ENCODE peak calls at places on chromosomes 6 and 20, in five cellular contexts. P is ovary; V is neural crest cell; R is CD8-positive, alpha-beta T cell; X is mesothelial cell of epicardium. A is an unnamed sample.

GRCh38 chr20:29301624-29302259 is 1955.7 kb upstream of the DEFB115 start:
- DNase-seq in P (no peak), V (no peak), R (no peak), X (no peak), A (no peak)

GRCh38 chr20:47275548-47275947 is 81.0 kb downstream of the ZMYND8 start:
- DNase-seq in P (no peak), V (no peak), R (no peak), X (no peak), A (no peak)

GRCh38 chr6:92538296-92538695 is 881.1 kb downstream of the EPHA7 start:
- DNase-seq in P (no peak), V (no peak), R (no peak), X (no peak), A (no peak)

GRCh38 chr6:38638941-38639497 is 710 bp downstream of the BTBD9 start:
- DNase-seq in P (peak), V (no peak), R (peak), X (no peak), A (no peak)

GRCh38 chr6:52598123-52598823 is 21.4 kb upstream of the TRAM2 start:
- DNase-seq in P (peak), V (peak), R (peak), X (peak), A (no peak)

GRCh38 chr6:114342086-114342825 is 567 bp downstream of the HS3ST5 start:
- DNase-seq in P (no peak), V (peak), R (no peak), X (peak), A (no peak)

GRCh38 chr6:16921399-16922110 is 160.3 kb upstream of the ATXN1 start:
- DNase-seq in P (no peak), V (no peak), R (no peak), X (no peak), A (no peak)

GRCh38 chr20:3473944-3474343 is 3.1 kb downstream of the ATRN start:
- DNase-seq in P (no peak), V (no peak), R (no peak), X (no peak), A (no peak)

GRCh38 chr6:80690611-80691090 is 584.2 kb downstream of the BCKDHB start:
- DNase-seq in P (no peak), V (no peak), R (no peak), X (no peak), A (no peak)

GRCh38 chr20:35398660-35399144 is 13.1 kb downstream of the UQCC1 start:
- DNase-seq in P (no peak), V (no peak), R (no peak), X (no peak), A (no peak)

GRCh38 chr20:59222982-59223610 is 59.5 kb downstream of the ZNF831 start:
- DNase-seq in P (no peak), V (peak), R (no peak), X (no peak), A (no peak)

GRCh38 chr20:25048519-25048952 is 9.4 kb downstream of the ACSS1 start:
- DNase-seq in P (no peak), V (no peak), R (no peak), X (no peak), A (no peak)

GRCh38 chr6:74931567-74931966 is 274.3 kb downstream of the COL12A1 start:
- DNase-seq in P (no peak), V (no peak), R (no peak), X (no peak), A (no peak)

GRCh38 chr20:59824711-59825562 is 108.5 kb downstream of the SYCP2 start:
- DNase-seq in P (no peak), V (no peak), R (no peak), X (no peak), A (no peak)

GRCh38 chr6:123091091-123091895 is 95.3 kb downstream of the CLVS2 start:
- DNase-seq in P (no peak), V (no peak), R (no peak), X (no peak), A (no peak)

GRCh38 chr6:116051244-116051643 is 9.4 kb downstream of the FRK start:
- DNase-seq in P (no peak), V (no peak), R (no peak), X (no peak), A (no peak)

GRCh38 chr6:42136508-42137191 is 5.8 kb downstream of the C6orf132 start:
- DNase-seq in P (no peak), V (peak), R (peak), X (peak), A (peak)

GRCh38 chr20:5448449-5449118 is 131.8 kb upstream of the PROKR2 start:
- DNase-seq in P (no peak), V (peak), R (peak), X (no peak), A (no peak)

GRCh38 chr6:31865205-31866118 is 2.8 kb upstream of the NEU1 start:
- DNase-seq in P (no peak), V (no peak), R (no peak), X (no peak), A (no peak)

GRCh38 chr6:3370361-3371221 is 86.3 kb downstream of the SLC22A23 start:
- DNase-seq in P (no peak), V (no peak), R (no peak), X (no peak), A (no peak)

GRCh38 chr6:5416250-5416649 is 154.9 kb downstream of the FARS2 start:
- DNase-seq in P (no peak), V (no peak), R (no peak), X (no peak), A (no peak)

GRCh38 chr20:24584538-24585356 is 115.3 kb downstream of the SYNDIG1 start:
- DNase-seq in P (no peak), V (no peak), R (no peak), X (no peak), A (no peak)

GRCh38 chr6:130020106-130020851 is 1.9 kb downstream of the L3MBTL3 start:
- DNase-seq in P (peak), V (peak), R (peak), X (peak), A (peak)

GRCh38 chr20:32018269-32019155 is 8.3 kb downstream of the CCM2L start:
- DNase-seq in P (no peak), V (peak), R (peak), X (peak), A (peak)
- TF ChIP-seq CTCF in P (no peak), V (peak), R (no peak), X (no peak), A (no peak)

GRCh38 chr20:6766433-6766832 is 1.1 kb upstream of the BMP2 start:
- DNase-seq in P (no peak), V (no peak), R (no peak), X (no peak), A (no peak)

GRCh38 chr20:6768228-6769185 is 1.0 kb downstream of the BMP2 start:
- DNase-seq in P (no peak), V (peak), R (no peak), X (peak), A (no peak)

GRCh38 chr20:6765469-6766058 is 1.9 kb upstream of the BMP2 start:
- DNase-seq in P (no peak), V (peak), R (no peak), X (no peak), A (no peak)

GRCh38 chr20:6767166-6767535 is 335 bp upstream of the BMP2 start:
- DNase-seq in P (no peak), V (no peak), R (no peak), X (no peak), A (no peak)

DNA sequence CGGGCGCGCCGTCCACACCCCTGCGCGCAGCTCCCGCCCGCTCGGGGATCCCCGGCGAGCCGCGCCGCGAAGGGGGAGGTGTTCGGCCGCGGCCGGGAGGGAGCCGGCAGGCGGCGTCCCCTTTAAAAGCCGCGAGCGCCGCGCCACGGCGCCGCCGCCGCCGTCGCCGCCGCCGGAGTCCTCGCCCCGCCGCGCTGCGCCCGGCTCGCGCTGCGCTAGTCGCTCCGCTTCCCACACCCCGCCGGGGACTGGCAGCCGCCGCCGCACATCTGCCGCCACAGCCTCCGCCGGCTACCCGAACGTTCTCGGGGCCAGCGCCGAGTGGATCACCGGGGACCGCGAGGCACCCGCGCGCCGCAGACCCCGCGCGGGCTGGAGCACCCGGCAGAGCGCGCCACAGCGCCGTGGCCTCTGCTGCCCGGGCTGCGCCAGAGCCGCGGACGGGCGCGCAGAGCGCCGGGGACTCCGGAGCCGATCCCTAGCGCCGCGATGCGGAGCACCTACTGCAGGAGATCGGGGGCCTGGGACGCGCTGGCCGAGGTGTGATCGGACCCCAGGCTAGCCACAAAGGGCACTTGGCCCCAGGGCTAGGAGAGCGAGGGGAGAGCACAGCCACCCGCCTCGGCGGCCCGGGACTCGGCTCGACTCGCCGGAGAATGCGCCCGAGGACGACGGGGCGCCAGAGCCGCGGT is at the start of gene BMP2:
- DNase-seq in P (peak), V (peak), R (no peak), X (peak), A (no peak)
- TF ChIP-seq CTCF in P (no peak), V (no peak), R (no peak), X (no peak), A (no peak)

GRCh38 chr20:49843770-49844169 is 31.1 kb downstream of the SLC9A8 start:
- DNase-seq in P (no peak), V (no peak), R (no peak), X (no peak), A (no peak)

GRCh38 chr20:49851234-49851755 is 38.7 kb downstream of the SLC9A8 start:
- DNase-seq in P (no peak), V (no peak), R (no peak), X (no peak), A (no peak)

GRCh38 chr20:49843139-49843538 is 30.5 kb downstream of the SLC9A8 start:
- DNase-seq in P (no peak), V (no peak), R (no peak), X (no peak), A (no peak)

GRCh38 chr20:49850463-49851233 is 38.0 kb downstream of the SLC9A8 start:
- DNase-seq in P (no peak), V (no peak), R (no peak), X (no peak), A (no peak)

DNA sequence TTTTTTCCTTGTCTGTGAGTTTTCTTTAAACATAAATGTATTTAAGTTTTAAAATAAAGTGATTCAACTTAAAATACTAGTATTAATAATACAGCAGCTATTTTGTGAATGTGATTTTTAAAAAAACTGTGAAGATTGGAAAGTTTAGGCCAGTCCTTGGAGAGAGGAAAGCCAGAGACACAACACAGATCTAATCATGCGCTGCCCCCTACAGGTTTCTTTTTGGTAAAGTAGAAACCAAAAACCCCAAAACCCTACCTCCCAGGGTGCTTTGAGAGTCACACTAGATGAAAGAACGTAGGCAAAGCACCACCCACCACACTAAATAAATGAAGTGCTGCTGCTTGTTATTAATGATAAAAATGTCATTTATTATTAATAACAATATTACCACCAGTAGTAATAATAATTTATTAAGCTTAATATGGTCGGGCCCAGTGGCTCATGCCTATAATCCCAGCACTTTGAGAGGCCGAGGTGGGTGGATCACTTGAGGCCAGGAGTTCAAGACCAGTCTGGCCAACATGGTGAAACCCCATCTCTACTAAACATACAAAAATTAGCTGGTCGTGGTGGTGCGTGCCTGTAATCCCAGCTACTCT is 33.7 kb downstream of the SLC9A8 start:
- DNase-seq in P (peak), V (peak), R (peak), X (no peak), A (no peak)
- TF ChIP-seq CTCF in P (peak), V (peak), R (peak), X (peak), A (no peak)

DNA sequence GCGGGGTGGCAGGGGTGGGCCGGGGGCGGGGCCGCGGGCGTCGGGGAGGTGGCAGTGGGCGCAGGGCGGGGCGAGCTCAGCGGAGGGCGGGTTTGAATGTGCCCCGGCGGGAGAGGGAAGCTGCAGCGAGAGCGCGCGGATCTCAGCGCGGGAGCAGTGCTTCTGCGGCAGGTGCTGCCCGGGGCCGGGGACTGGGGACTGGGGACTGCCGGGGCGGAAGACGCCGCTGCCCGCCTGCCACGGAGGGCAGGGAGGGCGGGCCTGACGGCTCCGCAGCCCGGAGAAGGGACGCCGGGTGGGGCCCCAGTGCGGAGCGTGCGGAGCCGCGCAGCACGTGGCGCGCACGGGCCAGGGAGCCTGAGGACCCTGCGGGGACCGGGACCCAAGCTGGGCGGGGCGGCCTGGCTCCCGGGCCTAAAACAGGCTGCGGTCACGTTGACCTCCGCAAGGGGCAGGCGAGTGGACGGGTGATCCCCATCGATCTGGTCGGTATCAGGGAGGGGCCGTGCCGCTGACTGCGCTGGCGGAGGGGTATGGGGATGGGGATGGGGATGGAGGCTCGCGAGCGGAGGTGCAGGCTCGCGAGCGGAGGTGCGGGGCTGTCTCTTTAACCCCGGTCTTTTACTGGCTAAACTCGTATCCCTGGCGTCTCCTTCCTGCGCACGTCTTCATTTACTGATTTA is at the start of gene SLC29A1:
- DNase-seq in P (peak), V (peak), R (peak), X (peak), A (peak)
- TF ChIP-seq CTCF in P (no peak), V (peak), R (no peak), X (no peak), A (no peak)

GRCh38 chr6:34529665-34530327 is 26.3 kb downstream of the SPDEF start:
- DNase-seq in P (no peak), V (no peak), R (no peak), X (no peak), A (no peak)
- TF ChIP-seq CTCF in P (no peak), V (no peak), R (no peak), X (no peak), A (no peak)

GRCh38 chr20:31738729-31739549 is at the start of gene TPX2:
- DNase-seq in P (peak), V (peak), R (peak), X (peak), A (peak)
- TF ChIP-seq CTCF in P (no peak), V (peak), R (no peak), X (no peak), A (no peak)

DNA sequence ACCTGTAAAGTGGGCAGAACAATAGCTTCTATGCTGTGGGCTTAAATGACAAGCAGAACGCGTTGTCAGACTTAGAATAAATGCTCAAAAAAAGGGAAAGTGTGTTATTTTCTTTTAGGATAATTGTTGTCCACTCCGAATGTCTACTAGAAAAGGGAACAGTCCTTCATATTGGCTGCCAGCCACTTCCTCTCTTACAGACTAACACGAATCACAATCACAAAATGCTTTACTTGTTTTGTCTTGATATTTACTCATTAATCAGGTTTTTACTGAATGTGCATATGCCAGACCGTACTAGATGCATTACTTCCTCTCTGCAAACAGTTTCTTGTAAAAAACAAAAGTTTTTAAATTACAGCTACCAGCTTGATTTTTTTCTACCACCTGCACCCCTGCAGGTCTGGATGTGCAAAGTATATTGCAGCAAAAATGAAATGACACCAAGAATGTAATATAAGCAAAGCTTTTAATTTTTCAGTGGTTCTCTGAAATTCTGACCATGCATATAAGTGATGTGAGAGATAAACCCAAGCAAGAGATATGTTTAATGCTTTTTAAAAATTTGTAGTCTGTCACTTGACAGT is 847 bp downstream of the DHX35 start:
- DNase-seq in P (no peak), V (no peak), R (no peak), X (no peak), A (no peak)
- TF ChIP-seq CTCF in P (no peak), V (no peak), R (no peak), X (no peak), A (no peak)

GRCh38 chr6:105402090-105402980 is 547 bp downstream of the PREP start:
- DNase-seq in P (no peak), V (no peak), R (peak), X (no peak), A (no peak)
- TF ChIP-seq CTCF in P (no peak), V (no peak), R (no peak), X (no peak), A (no peak)

DNA sequence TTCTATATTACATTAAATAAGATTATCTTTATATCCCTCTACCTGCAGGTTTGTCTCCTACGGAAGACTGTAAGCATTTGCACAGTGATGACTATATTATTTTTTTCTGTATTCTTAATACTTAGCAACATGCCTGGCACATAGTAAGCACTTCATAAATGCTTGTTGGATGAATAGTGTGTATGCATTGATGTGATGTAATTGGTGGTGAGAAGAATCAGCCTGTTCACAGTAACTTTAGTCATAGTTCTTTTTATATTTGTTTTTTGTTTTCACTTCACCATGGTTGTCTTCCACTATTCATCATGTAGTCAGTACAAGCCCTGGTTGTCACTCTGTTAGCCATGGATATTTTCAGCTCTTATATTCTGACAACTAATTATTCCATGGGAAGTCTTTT is 184.0 kb upstream of the FLRT3 start:
- DNase-seq in P (no peak), V (no peak), R (no peak), X (no peak), A (no peak)
- TF ChIP-seq CTCF in P (no peak), V (no peak), R (no peak), X (no peak), A (no peak)

A was measured in activated B cell treated with CpG ODN at 0.5 μM for 24 hours.